ENCODE peak calls at places on chromosomes 1 and 21, in eight cellular contexts. One of them, this sample, is unnamed.

GRCh38 chr1:193176788-193177187 is 9.6 kb downstream of the B3GALT2 start:
- DNase-seq in A549: no peak
- DNase-seq in stomach: no peak
- DNase-seq in H1: no peak
- DNase-seq in IMR-90: no peak
- DNase-seq in heart left ventricle: no peak
- DNase-seq in NB4: no peak
- DNase-seq in sigmoid colon: no peak
- DNase-seq in this sample: no peak

GRCh38 chr1:22500476-22500875 is 48.8 kb downstream of the ZBTB40 start:
- DNase-seq in A549: no peak
- DNase-seq in NB4: no peak
- DNase-seq in sigmoid colon: no peak
- DNase-seq in heart left ventricle: peak
- DNase-seq in IMR-90: peak
- DNase-seq in stomach: peak
- DNase-seq in H1: no peak
- DNase-seq in this sample: peak

GRCh38 chr1:222588135-222588534 is 1.6 kb downstream of the TAF1A start:
- DNase-seq in A549: no peak
- DNase-seq in H1: no peak
- DNase-seq in heart left ventricle: no peak
- DNase-seq in NB4: no peak
- DNase-seq in IMR-90: no peak
- DNase-seq in sigmoid colon: no peak
- DNase-seq in stomach: no peak
- DNase-seq in this sample: no peak

GRCh38 chr1:67429011-67429527 is 1.1 kb downstream of the SERBP1 start:
- DNase-seq in H1: no peak
- DNase-seq in NB4: peak
- DNase-seq in heart left ventricle: no peak
- DNase-seq in A549: no peak
- DNase-seq in IMR-90: no peak
- DNase-seq in stomach: no peak
- DNase-seq in sigmoid colon: no peak
- DNase-seq in this sample: no peak

GRCh38 chr1:151918156-151918555 is 8.8 kb upstream of the THEM4 start:
- DNase-seq in A549: no peak
- DNase-seq in H1: no peak
- DNase-seq in sigmoid colon: no peak
- DNase-seq in heart left ventricle: no peak
- DNase-seq in IMR-90: no peak
- DNase-seq in NB4: no peak
- DNase-seq in stomach: no peak
- DNase-seq in this sample: no peak

GRCh38 chr1:29513357-29513756 is 277.0 kb downstream of the PTPRU start:
- DNase-seq in H1: peak
- DNase-seq in A549: peak
- DNase-seq in heart left ventricle: peak
- DNase-seq in stomach: peak
- DNase-seq in sigmoid colon: no peak
- DNase-seq in IMR-90: peak
- DNase-seq in NB4: peak
- DNase-seq in this sample: peak

GRCh38 chr1:32335951-32336867 is at the start of gene MARCKSL1:
- DNase-seq in IMR-90: peak
- DNase-seq in A549: peak
- DNase-seq in stomach: peak
- DNase-seq in H1: peak
- DNase-seq in sigmoid colon: peak
- DNase-seq in heart left ventricle: peak
- DNase-seq in NB4: peak
- DNase-seq in this sample: peak

GRCh38 chr1:91889717-91890459 is 3.9 kb upstream of the TGFBR3 start:
- DNase-seq in IMR-90: peak
- DNase-seq in heart left ventricle: no peak
- DNase-seq in A549: peak
- DNase-seq in H1: no peak
- DNase-seq in NB4: no peak
- DNase-seq in stomach: no peak
- DNase-seq in sigmoid colon: no peak
- DNase-seq in this sample: no peak

GRCh38 chr1:1411626-1412025 is 4.5 kb upstream of the MRPL20 start:
- DNase-seq in sigmoid colon: no peak
- DNase-seq in heart left ventricle: no peak
- DNase-seq in stomach: no peak
- DNase-seq in NB4: no peak
- DNase-seq in IMR-90: no peak
- DNase-seq in A549: no peak
- DNase-seq in H1: no peak
- DNase-seq in this sample: peak

GRCh38 chr1:188170446-188170845 is 1341.7 kb downstream of the PLA2G4A start:
- DNase-seq in sigmoid colon: no peak
- DNase-seq in heart left ventricle: no peak
- DNase-seq in NB4: no peak
- DNase-seq in A549: no peak
- DNase-seq in stomach: no peak
- DNase-seq in H1: no peak
- DNase-seq in IMR-90: no peak
- DNase-seq in this sample: no peak

GRCh38 chr1:62377043-62377562 is 57.9 kb upstream of the KANK4 start:
- DNase-seq in A549: no peak
- DNase-seq in H1: no peak
- DNase-seq in NB4: no peak
- DNase-seq in sigmoid colon: no peak
- DNase-seq in heart left ventricle: no peak
- DNase-seq in stomach: no peak
- DNase-seq in IMR-90: no peak
- DNase-seq in this sample: no peak

GRCh38 chr1:27027575-27028250 is 15.1 kb upstream of the TENT5B start:
- DNase-seq in NB4: no peak
- DNase-seq in H1: no peak
- DNase-seq in stomach: no peak
- DNase-seq in heart left ventricle: no peak
- DNase-seq in A549: no peak
- DNase-seq in sigmoid colon: no peak
- DNase-seq in IMR-90: no peak
- DNase-seq in this sample: no peak

GRCh38 chr1:184362876-184363275 is 24.0 kb upstream of the C1orf21 start:
- DNase-seq in stomach: no peak
- DNase-seq in NB4: no peak
- DNase-seq in heart left ventricle: no peak
- DNase-seq in sigmoid colon: no peak
- DNase-seq in IMR-90: peak
- DNase-seq in H1: no peak
- DNase-seq in A549: no peak
- DNase-seq in this sample: no peak

GRCh38 chr1:27137022-27137542 is 17.8 kb downstream of the SLC9A1 start:
- DNase-seq in H1: no peak
- DNase-seq in NB4: peak
- DNase-seq in A549: no peak
- DNase-seq in heart left ventricle: peak
- DNase-seq in sigmoid colon: peak
- DNase-seq in IMR-90: no peak
- DNase-seq in stomach: peak
- DNase-seq in this sample: peak

GRCh38 chr21:29624776-29625175 is 315.0 kb downstream of the GRIK1 start:
- DNase-seq in IMR-90: no peak
- DNase-seq in heart left ventricle: no peak
- DNase-seq in NB4: no peak
- DNase-seq in H1: no peak
- DNase-seq in stomach: no peak
- DNase-seq in A549: no peak
- DNase-seq in sigmoid colon: no peak
- DNase-seq in this sample: no peak

DNA sequence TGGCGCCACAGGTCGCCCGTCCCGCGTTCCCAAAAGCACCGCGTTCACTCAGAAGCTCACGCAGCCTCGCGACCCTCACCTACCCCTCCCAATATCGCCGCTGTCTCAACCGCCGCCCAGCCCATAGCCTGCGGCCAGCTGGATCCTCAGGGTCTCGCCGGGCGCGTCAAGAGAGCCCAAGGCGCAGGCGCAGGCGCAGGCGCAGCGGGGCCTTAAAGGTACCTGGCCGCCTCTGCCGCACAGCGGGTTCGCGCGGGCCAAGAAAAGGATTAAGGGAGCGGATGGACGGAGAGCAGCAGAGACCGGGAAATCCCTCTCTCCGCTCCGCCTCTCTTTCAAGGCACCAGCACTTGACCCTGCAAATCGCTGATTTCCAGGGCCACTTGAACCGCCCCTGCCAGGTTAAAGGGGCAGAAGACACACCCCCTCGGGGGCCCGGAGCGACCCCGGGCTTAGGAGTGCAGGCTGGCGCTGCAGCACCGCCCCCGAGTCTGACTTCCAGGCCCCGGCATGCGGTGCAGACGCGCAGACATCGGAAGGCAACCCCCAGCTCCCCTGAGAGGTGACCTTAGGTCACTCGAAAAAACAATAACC is at the start of gene NBPF20:
- DNase-seq in A549: peak
- DNase-seq in stomach: peak
- DNase-seq in NB4: peak
- DNase-seq in heart left ventricle: peak
- DNase-seq in sigmoid colon: peak
- DNase-seq in IMR-90: peak
- DNase-seq in H1: peak
- DNase-seq in this sample: peak
- TF ChIP-seq POLR2A in A549: peak
- TF ChIP-seq POLR2A in stomach: no peak
- TF ChIP-seq POLR2A in NB4: no peak
- TF ChIP-seq POLR2A in heart left ventricle: peak
- TF ChIP-seq POLR2A in sigmoid colon: no peak
- TF ChIP-seq POLR2A in IMR-90: no peak
- TF ChIP-seq POLR2A in H1: no peak
- TF ChIP-seq POLR2A in this sample: peak

GRCh38 chr1:115925511-115925910 is 50.8 kb upstream of the SLC22A15 start:
- DNase-seq in H1: no peak
- DNase-seq in NB4: no peak
- DNase-seq in IMR-90: no peak
- DNase-seq in heart left ventricle: no peak
- DNase-seq in sigmoid colon: no peak
- DNase-seq in A549: no peak
- DNase-seq in stomach: no peak
- DNase-seq in this sample: no peak
- TF ChIP-seq POLR2A in H1: no peak
- TF ChIP-seq POLR2A in NB4: no peak
- TF ChIP-seq POLR2A in IMR-90: no peak
- TF ChIP-seq POLR2A in heart left ventricle: no peak
- TF ChIP-seq POLR2A in sigmoid colon: no peak
- TF ChIP-seq POLR2A in A549: no peak
- TF ChIP-seq POLR2A in stomach: no peak
- TF ChIP-seq POLR2A in this sample: no peak

GRCh38 chr21:37527103-37527502 is 160.5 kb downstream of the DYRK1A start:
- DNase-seq in IMR-90: no peak
- DNase-seq in NB4: no peak
- DNase-seq in stomach: no peak
- DNase-seq in sigmoid colon: no peak
- DNase-seq in heart left ventricle: no peak
- DNase-seq in A549: no peak
- DNase-seq in H1: no peak
- DNase-seq in this sample: no peak

GRCh38 chr21:37521658-37522057 is 155.1 kb downstream of the DYRK1A start:
- DNase-seq in NB4: no peak
- DNase-seq in heart left ventricle: no peak
- DNase-seq in stomach: no peak
- DNase-seq in sigmoid colon: no peak
- DNase-seq in IMR-90: no peak
- DNase-seq in H1: no peak
- DNase-seq in A549: no peak
- DNase-seq in this sample: no peak

GRCh38 chr21:37520801-37521200 is 154.2 kb downstream of the DYRK1A start:
- DNase-seq in heart left ventricle: no peak
- DNase-seq in IMR-90: no peak
- DNase-seq in H1: no peak
- DNase-seq in sigmoid colon: no peak
- DNase-seq in stomach: no peak
- DNase-seq in NB4: no peak
- DNase-seq in A549: no peak
- DNase-seq in this sample: no peak

GRCh38 chr21:37525810-37526209 is 159.2 kb downstream of the DYRK1A start:
- DNase-seq in A549: no peak
- DNase-seq in heart left ventricle: no peak
- DNase-seq in H1: no peak
- DNase-seq in IMR-90: peak
- DNase-seq in sigmoid colon: no peak
- DNase-seq in NB4: no peak
- DNase-seq in stomach: no peak
- DNase-seq in this sample: no peak

DNA sequence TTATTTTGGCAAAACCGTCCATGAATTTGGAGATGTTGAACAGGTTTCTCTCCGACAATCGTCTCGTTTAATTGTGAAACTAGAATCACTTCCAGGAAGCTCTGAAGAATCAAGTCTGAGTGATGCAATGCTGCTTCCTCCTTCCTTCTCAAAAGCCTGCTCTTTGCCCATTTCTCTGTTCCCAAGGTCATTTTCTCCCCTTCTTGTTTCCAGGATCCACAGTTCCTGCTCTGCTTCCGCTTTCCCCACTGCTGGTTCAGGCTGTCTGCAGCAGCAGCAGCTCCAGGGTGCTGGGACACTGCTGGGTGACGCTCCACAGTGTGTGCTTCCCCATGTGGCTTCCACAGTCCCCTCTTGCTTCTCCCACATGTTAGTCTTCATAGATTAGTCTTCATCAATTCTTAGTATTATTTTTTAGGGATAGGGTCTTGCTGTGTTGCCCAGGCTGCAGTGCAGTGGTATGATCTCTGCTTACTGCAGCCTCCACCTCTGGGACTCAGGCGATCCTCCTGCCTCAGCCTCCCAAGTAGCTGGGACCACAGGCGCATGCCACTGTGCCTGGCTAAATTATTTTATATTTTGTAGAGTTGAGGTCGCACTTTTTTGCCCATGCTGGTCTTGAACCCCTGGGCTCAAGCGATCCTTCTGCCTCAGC is 156.2 kb downstream of the DYRK1A start:
- DNase-seq in stomach: no peak
- DNase-seq in heart left ventricle: no peak
- DNase-seq in H1: no peak
- DNase-seq in sigmoid colon: no peak
- DNase-seq in A549: no peak
- DNase-seq in NB4: no peak
- DNase-seq in IMR-90: no peak
- DNase-seq in this sample: no peak
- TF ChIP-seq POLR2A in stomach: no peak
- TF ChIP-seq POLR2A in heart left ventricle: no peak
- TF ChIP-seq POLR2A in H1: no peak
- TF ChIP-seq POLR2A in sigmoid colon: no peak
- TF ChIP-seq POLR2A in A549: no peak
- TF ChIP-seq POLR2A in NB4: no peak
- TF ChIP-seq POLR2A in IMR-90: no peak
- TF ChIP-seq POLR2A in this sample: no peak

DNA sequence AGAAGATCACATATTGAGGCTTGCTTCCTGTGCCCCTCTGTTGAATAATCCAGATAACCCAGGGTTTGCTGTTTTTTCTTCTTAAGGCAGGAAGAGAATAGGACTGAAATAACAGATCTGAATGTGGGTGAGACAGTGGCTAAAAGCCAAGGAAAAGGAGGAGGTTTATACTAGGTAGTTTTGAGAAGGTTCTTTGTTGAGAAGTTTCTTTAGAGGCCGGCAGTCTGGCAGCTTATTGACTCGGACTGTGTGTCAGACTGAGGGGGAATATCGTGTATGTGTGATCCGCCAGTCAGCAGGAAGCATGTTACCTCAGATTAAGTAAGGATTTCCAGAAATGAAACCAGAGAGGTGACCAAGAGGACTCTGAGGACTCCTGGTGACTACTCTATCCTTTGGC is 119.8 kb downstream of the PLA2G4A start:
- DNase-seq in A549: no peak
- DNase-seq in H1: no peak
- DNase-seq in IMR-90: no peak
- DNase-seq in stomach: no peak
- DNase-seq in sigmoid colon: no peak
- DNase-seq in NB4: no peak
- DNase-seq in heart left ventricle: no peak
- DNase-seq in this sample: no peak
- TF ChIP-seq POLR2A in A549: no peak
- TF ChIP-seq POLR2A in H1: no peak
- TF ChIP-seq POLR2A in IMR-90: no peak
- TF ChIP-seq POLR2A in stomach: no peak
- TF ChIP-seq POLR2A in sigmoid colon: no peak
- TF ChIP-seq POLR2A in NB4: no peak
- TF ChIP-seq POLR2A in heart left ventricle: no peak
- TF ChIP-seq POLR2A in this sample: no peak